ENCODE peak calls at places on chromosomes 1 and 21, in seven cellular contexts. J, X, C, L, T, R and W are unnamed samples.

GRCh38 chr1:67436511-67437057 is 6.4 kb upstream of the SERBP1 start:
- DNase-seq in J (no peak), X (no peak), C (no peak), L (no peak), T (no peak), R (no peak), W (no peak)

GRCh38 chr1:85417876-85418275 is 47.1 kb downstream of the DDAH1 start:
- DNase-seq in J (no peak), X (no peak), C (no peak), L (no peak), T (no peak), R (no peak), W (no peak)

GRCh38 chr1:28737245-28738137 is 751 bp downstream of the YTHDF2 start:
- DNase-seq in J (no peak), X (peak), C (peak), L (peak), T (peak), R (peak), W (no peak)

GRCh38 chr21:38072489-38072888 is 156.2 kb upstream of the KCNJ6 start:
- DNase-seq in J (no peak), X (no peak), C (no peak), L (no peak), T (no peak), R (no peak), W (no peak)

GRCh38 chr21:46145159-46145839 is 10.1 kb downstream of the FTCD start:
- DNase-seq in J (no peak), X (no peak), C (no peak), L (no peak), T (no peak), R (no peak), W (no peak)

GRCh38 chr1:29664711-29665110 is 428.4 kb downstream of the PTPRU start:
- DNase-seq in J (no peak), X (no peak), C (no peak), L (no peak), T (no peak), R (no peak), W (no peak)

GRCh38 chr1:14362331-14362730 is 236.2 kb upstream of the KAZN start:
- DNase-seq in J (no peak), X (no peak), C (no peak), L (no peak), T (no peak), R (no peak), W (no peak)

GRCh38 chr21:29332461-29333354 is 34.0 kb downstream of the BACH1 start:
- DNase-seq in J (no peak), X (no peak), C (peak), L (no peak), T (no peak), R (no peak), W (no peak)

GRCh38 chr1:8342325-8342724 is 24.4 kb downstream of the SLC45A1 start:
- DNase-seq in J (no peak), X (no peak), C (peak), L (no peak), T (peak), R (no peak), W (peak)

GRCh38 chr1:22245716-22246115 is 102.8 kb upstream of the WNT4 start:
- DNase-seq in J (no peak), X (no peak), C (no peak), L (no peak), T (no peak), R (no peak), W (no peak)

GRCh38 chr1:54421101-54421504 is 14.9 kb upstream of the SSBP3 start:
- DNase-seq in J (no peak), X (no peak), C (no peak), L (peak), T (no peak), R (no peak), W (no peak)